ENCODE peak calls at places on chromosomes 13 and 19, in four cellular contexts. One of them, this sample, is unnamed.

GRCh38 chr13:21913010-21913409 is 242.1 kb downstream of the FGF9 start:
- DNase-seq in EL: no peak
- DNase-seq in activated CD4-positive, alpha-beta memory T cell treated with anti-CD3 and anti-CD28 coated beads, Interleukin-2, amount 10 ng/mL, durations not matched to agents 7 days and 5 days: no peak
- DNase-seq in NCI-H1092 treated with DMSO at 0.1 percent for 48 hours: peak; percentile 54
- DNase-seq in this sample: no peak

GRCh38 chr13:85013006-85013405 is 786.2 kb downstream of the SLITRK6 start:
- DNase-seq in activated CD4-positive, alpha-beta memory T cell treated with anti-CD3 and anti-CD28 coated beads, Interleukin-2, amount 10 ng/mL, durations not matched to agents 7 days and 5 days: no peak
- DNase-seq in EL: peak; percentile 3
- DNase-seq in NCI-H1092 treated with DMSO at 0.1 percent for 48 hours: no peak
- DNase-seq in this sample: no peak

GRCh38 chr19:51354742-51355148 is 11.4 kb downstream of the ETFB start:
- DNase-seq in EL: no peak
- DNase-seq in activated CD4-positive, alpha-beta memory T cell treated with anti-CD3 and anti-CD28 coated beads, Interleukin-2, amount 10 ng/mL, durations not matched to agents 7 days and 5 days: no peak
- DNase-seq in NCI-H1092 treated with DMSO at 0.1 percent for 48 hours: no peak
- DNase-seq in this sample: no peak

GRCh38 chr19:14582894-14583340 is at the start of gene CLEC17A:
- DNase-seq in NCI-H1092 treated with DMSO at 0.1 percent for 48 hours: no peak
- DNase-seq in EL: no peak
- DNase-seq in activated CD4-positive, alpha-beta memory T cell treated with anti-CD3 and anti-CD28 coated beads, Interleukin-2, amount 10 ng/mL, durations not matched to agents 7 days and 5 days: no peak
- DNase-seq in this sample: no peak

GRCh38 chr19:13920940-13921744 is 15.1 kb downstream of the CC2D1A start:
- DNase-seq in activated CD4-positive, alpha-beta memory T cell treated with anti-CD3 and anti-CD28 coated beads, Interleukin-2, amount 10 ng/mL, durations not matched to agents 7 days and 5 days: peak; percentile 46
- DNase-seq in NCI-H1092 treated with DMSO at 0.1 percent for 48 hours: no peak
- DNase-seq in EL: peak; percentile 55
- DNase-seq in this sample: peak; percentile 52

GRCh38 chr13:75319244-75319643 is 162.7 kb downstream of the TBC1D4 start:
- DNase-seq in activated CD4-positive, alpha-beta memory T cell treated with anti-CD3 and anti-CD28 coated beads, Interleukin-2, amount 10 ng/mL, durations not matched to agents 7 days and 5 days: no peak
- DNase-seq in EL: no peak
- DNase-seq in NCI-H1092 treated with DMSO at 0.1 percent for 48 hours: no peak
- DNase-seq in this sample: peak; percentile 64

GRCh38 chr19:4969772-4970531 is 1.0 kb downstream of the KDM4B start:
- DNase-seq in activated CD4-positive, alpha-beta memory T cell treated with anti-CD3 and anti-CD28 coated beads, Interleukin-2, amount 10 ng/mL, durations not matched to agents 7 days and 5 days: peak; percentile 25
- DNase-seq in EL: peak; percentile 34
- DNase-seq in NCI-H1092 treated with DMSO at 0.1 percent for 48 hours: no peak
- DNase-seq in this sample: peak; percentile 33

GRCh38 chr19:14147797-14148605 is 11.6 kb upstream of the ASF1B start:
- DNase-seq in activated CD4-positive, alpha-beta memory T cell treated with anti-CD3 and anti-CD28 coated beads, Interleukin-2, amount 10 ng/mL, durations not matched to agents 7 days and 5 days: peak; percentile 61
- DNase-seq in EL: peak; percentile 64
- DNase-seq in NCI-H1092 treated with DMSO at 0.1 percent for 48 hours: peak; percentile 24
- DNase-seq in this sample: peak; percentile 84

GRCh38 chr13:51804295-51805172 is 571 bp upstream of the DHRS12 start:
- DNase-seq in EL: no peak
- DNase-seq in activated CD4-positive, alpha-beta memory T cell treated with anti-CD3 and anti-CD28 coated beads, Interleukin-2, amount 10 ng/mL, durations not matched to agents 7 days and 5 days: no peak
- DNase-seq in NCI-H1092 treated with DMSO at 0.1 percent for 48 hours: peak; percentile 55
- DNase-seq in this sample: peak; percentile 38